ENCODE peak calls at places on chromosomes 16 and 17, in nine cellular contexts. A is NCI-H345; X is HL-60; I is AG04450; T is EL; N is psoas muscle; G is stimulated activated CD4-positive, alpha-beta T cell treated with anti-CD3 and anti-CD28 coated beads, Interleukin-2, amount 100 ng/mL, for 4 hours; R is T-helper 17 cell; L is activated CD8-positive, alpha-beta memory T cell treated with anti-CD3 and anti-CD28 coated beads, Interleukin-2, amount 50 U/mL, for 4 hours. J is an unnamed sample.

GRCh38 chr17:81489012-81489968 is 23.3 kb downstream of the ACTG1 start:
- DNase-seq in A (peak; percentile 93), X (no peak), I (no peak), T (no peak), N (no peak), G (no peak), R (no peak), L (no peak), J (no peak)

GRCh38 chr17:15893333-15894024 is 51.5 kb upstream of the ADORA2B start:
- DNase-seq in A (no peak), X (no peak), I (no peak), T (no peak), N (no peak), G (no peak), R (no peak), L (no peak), J (no peak)

GRCh38 chr17:79659376-79659775 is 48.5 kb upstream of the RBFOX3 start:
- DNase-seq in A (no peak), X (no peak), I (no peak), T (no peak), N (no peak), G (no peak), R (no peak), L (no peak), J (no peak)

GRCh38 chr17:36742267-36743000 is 141.1 kb downstream of the MRM1 start:
- DNase-seq in A (peak; percentile 10), X (no peak), I (no peak), T (no peak), N (no peak), G (no peak), R (no peak), L (no peak), J (no peak)

GRCh38 chr16:86869288-86870022 is 291.1 kb downstream of the FOXL1 start:
- DNase-seq in A (no peak), X (no peak), I (no peak), T (no peak), N (no peak), G (no peak), R (no peak), L (no peak), J (no peak)

GRCh38 chr17:14873996-14874395 is 391.1 kb downstream of the PMP22 start:
- DNase-seq in A (no peak), X (no peak), I (no peak), T (no peak), N (no peak), G (no peak), R (no peak), L (no peak), J (no peak)

GRCh38 chr17:33385133-33385532 is 92.0 kb upstream of the ASIC2 start:
- DNase-seq in A (no peak), X (no peak), I (no peak), T (no peak), N (no peak), G (no peak), R (no peak), L (no peak), J (no peak)

GRCh38 chr17:5238333-5238732 is 3.7 kb upstream of the SCIMP start:
- DNase-seq in A (no peak), X (no peak), I (no peak), T (no peak), N (no peak), G (no peak), R (no peak), L (no peak), J (no peak)

GRCh38 chr16:11792404-11793260 is 4.4 kb downstream of the ZC3H7A start:
- DNase-seq in A (peak; percentile 98), X (no peak), I (no peak), T (no peak), N (peak; percentile 73), G (no peak), R (no peak), L (no peak), J (no peak)

GRCh38 chr16:83720981-83721380 is 86.8 kb upstream of the HSBP1 start:
- DNase-seq in A (no peak), X (no peak), I (no peak), T (no peak), N (no peak), G (no peak), R (no peak), L (no peak), J (no peak)

GRCh38 chr17:39705786-39706348 is 6.0 kb downstream of the ERBB2 start:
- DNase-seq in A (no peak), X (no peak), I (no peak), T (no peak), N (no peak), G (no peak), R (no peak), L (no peak), J (no peak)

GRCh38 chr17:81392909-81393654 is 2.2 kb upstream of the BAHCC1 start:
- DNase-seq in A (no peak), X (no peak), I (no peak), T (no peak), N (peak; percentile 77), G (no peak), R (no peak), L (no peak), J (no peak)